ENCODE peak calls at places on chromosomes 1 and 21, in nine cellular contexts. One of them, this sample, is unnamed.

GRCh38 chr1:225519166-225519863 is 91.5 kb upstream of the LBR start:
- DNase-seq in cardiac muscle cell: no peak
- DNase-seq in IMR-90: peak; percentile 28
- DNase-seq in astrocyte of the cerebellum: no peak
- DNase-seq in psoas muscle: no peak
- DNase-seq in pancreas: no peak
- DNase-seq in thoracic aorta: no peak
- DNase-seq in Panc1: no peak
- DNase-seq in fibroblast of lung: peak; percentile 9
- DNase-seq in this sample: no peak

GRCh38 chr1:33152685-33153432 is 29.0 kb downstream of the TRIM62 start:
- DNase-seq in astrocyte of the cerebellum: no peak
- DNase-seq in cardiac muscle cell: no peak
- DNase-seq in psoas muscle: peak; percentile 92
- DNase-seq in fibroblast of lung: no peak
- DNase-seq in IMR-90: no peak
- DNase-seq in thoracic aorta: peak; percentile 37
- DNase-seq in pancreas: no peak
- DNase-seq in Panc1: no peak
- DNase-seq in this sample: no peak

GRCh38 chr1:14971201-14971600 is 182.3 kb upstream of the TMEM51 start:
- DNase-seq in cardiac muscle cell: no peak
- DNase-seq in thoracic aorta: no peak
- DNase-seq in IMR-90: no peak
- DNase-seq in astrocyte of the cerebellum: no peak
- DNase-seq in Panc1: no peak
- DNase-seq in psoas muscle: no peak
- DNase-seq in pancreas: no peak
- DNase-seq in fibroblast of lung: no peak
- DNase-seq in this sample: no peak

GRCh38 chr1:107138767-107139445 is 1.9 kb upstream of the NTNG1 start:
- DNase-seq in astrocyte of the cerebellum: no peak
- DNase-seq in thoracic aorta: no peak
- DNase-seq in pancreas: no peak
- DNase-seq in fibroblast of lung: peak; percentile 79
- DNase-seq in IMR-90: peak; percentile 13
- DNase-seq in psoas muscle: no peak
- DNase-seq in Panc1: no peak
- DNase-seq in cardiac muscle cell: no peak
- DNase-seq in this sample: no peak

GRCh38 chr1:21931171-21932093 is 5.7 kb downstream of the HSPG2 start:
- DNase-seq in IMR-90: peak; percentile 88
- DNase-seq in fibroblast of lung: peak; percentile 95
- DNase-seq in psoas muscle: peak; percentile 83
- DNase-seq in pancreas: peak; percentile 71
- DNase-seq in astrocyte of the cerebellum: peak; percentile 43
- DNase-seq in Panc1: no peak
- DNase-seq in cardiac muscle cell: peak; percentile 64
- DNase-seq in thoracic aorta: no peak
- DNase-seq in this sample: peak; percentile 85

GRCh38 chr21:16468191-16468590 is 738.4 kb downstream of the USP25 start:
- DNase-seq in cardiac muscle cell: no peak
- DNase-seq in Panc1: no peak
- DNase-seq in pancreas: no peak
- DNase-seq in fibroblast of lung: peak; percentile 22
- DNase-seq in psoas muscle: no peak
- DNase-seq in thoracic aorta: no peak
- DNase-seq in astrocyte of the cerebellum: no peak
- DNase-seq in IMR-90: peak; percentile 31
- DNase-seq in this sample: peak; percentile 23

GRCh38 chr1:115713906-115714305 is 54.6 kb downstream of the CASQ2 start:
- DNase-seq in cardiac muscle cell: no peak
- DNase-seq in pancreas: no peak
- DNase-seq in psoas muscle: no peak
- DNase-seq in thoracic aorta: no peak
- DNase-seq in fibroblast of lung: no peak
- DNase-seq in IMR-90: no peak
- DNase-seq in Panc1: no peak
- DNase-seq in astrocyte of the cerebellum: no peak
- DNase-seq in this sample: no peak

GRCh38 chr1:44676484-44677200 is 2.1 kb downstream of the ARMH1 start:
- DNase-seq in fibroblast of lung: peak; percentile 56
- DNase-seq in astrocyte of the cerebellum: no peak
- DNase-seq in pancreas: no peak
- DNase-seq in thoracic aorta: no peak
- DNase-seq in psoas muscle: no peak
- DNase-seq in Panc1: no peak
- DNase-seq in cardiac muscle cell: no peak
- DNase-seq in IMR-90: peak; percentile 77
- DNase-seq in this sample: peak; percentile 23

GRCh38 chr21:19340303-19340702 is 936.7 kb upstream of the TMPRSS15 start:
- DNase-seq in cardiac muscle cell: no peak
- DNase-seq in astrocyte of the cerebellum: no peak
- DNase-seq in Panc1: no peak
- DNase-seq in thoracic aorta: no peak
- DNase-seq in psoas muscle: no peak
- DNase-seq in IMR-90: no peak
- DNase-seq in pancreas: no peak
- DNase-seq in fibroblast of lung: no peak
- DNase-seq in this sample: no peak

GRCh38 chr1:158005249-158005648 is 11.8 kb downstream of the KIRREL1 start:
- DNase-seq in astrocyte of the cerebellum: no peak
- DNase-seq in psoas muscle: no peak
- DNase-seq in Panc1: no peak
- DNase-seq in fibroblast of lung: no peak
- DNase-seq in IMR-90: no peak
- DNase-seq in pancreas: no peak
- DNase-seq in thoracic aorta: no peak
- DNase-seq in cardiac muscle cell: no peak
- DNase-seq in this sample: no peak

GRCh38 chr1:61157420-61157987 is 75.1 kb downstream of the NFIA start:
- DNase-seq in fibroblast of lung: peak; percentile 96
- DNase-seq in psoas muscle: no peak
- DNase-seq in cardiac muscle cell: peak; percentile 52
- DNase-seq in astrocyte of the cerebellum: peak; percentile 96
- DNase-seq in pancreas: no peak
- DNase-seq in IMR-90: peak; percentile 66
- DNase-seq in Panc1: no peak
- DNase-seq in thoracic aorta: no peak
- DNase-seq in this sample: peak; percentile 78

GRCh38 chr1:68051475-68051874 is 1.0 kb upstream of the DIRAS3 start:
- DNase-seq in fibroblast of lung: peak; percentile 79
- DNase-seq in psoas muscle: peak; percentile 54
- DNase-seq in Panc1: no peak
- DNase-seq in IMR-90: peak; percentile 68
- DNase-seq in thoracic aorta: no peak
- DNase-seq in cardiac muscle cell: peak; percentile 78
- DNase-seq in pancreas: peak; percentile 69
- DNase-seq in astrocyte of the cerebellum: peak; percentile 45
- DNase-seq in this sample: peak; percentile 49

GRCh38 chr1:77716065-77716464 is 33.6 kb upstream of the ZZZ3 start:
- DNase-seq in psoas muscle: no peak
- DNase-seq in fibroblast of lung: no peak
- DNase-seq in Panc1: no peak
- DNase-seq in astrocyte of the cerebellum: no peak
- DNase-seq in thoracic aorta: no peak
- DNase-seq in pancreas: no peak
- DNase-seq in cardiac muscle cell: no peak
- DNase-seq in IMR-90: no peak
- DNase-seq in this sample: no peak

GRCh38 chr21:34845521-34846213 is 176.9 kb downstream of the CLIC6 start:
- DNase-seq in IMR-90: peak; percentile 90
- DNase-seq in pancreas: no peak
- DNase-seq in cardiac muscle cell: no peak
- DNase-seq in psoas muscle: no peak
- DNase-seq in astrocyte of the cerebellum: peak; percentile 93
- DNase-seq in thoracic aorta: no peak
- DNase-seq in fibroblast of lung: peak; percentile 95
- DNase-seq in Panc1: peak; percentile 27
- DNase-seq in this sample: no peak

GRCh38 chr1:238672262-238672661 is 714.1 kb upstream of the CHRM3 start:
- DNase-seq in astrocyte of the cerebellum: no peak
- DNase-seq in Panc1: no peak
- DNase-seq in cardiac muscle cell: peak; percentile 58
- DNase-seq in fibroblast of lung: peak; percentile 12
- DNase-seq in IMR-90: no peak
- DNase-seq in psoas muscle: no peak
- DNase-seq in pancreas: no peak
- DNase-seq in thoracic aorta: no peak
- DNase-seq in this sample: no peak

GRCh38 chr21:41025057-41025390 is 142.9 kb upstream of the BACE2 start:
- DNase-seq in IMR-90: no peak
- DNase-seq in fibroblast of lung: no peak
- DNase-seq in cardiac muscle cell: no peak
- DNase-seq in astrocyte of the cerebellum: no peak
- DNase-seq in thoracic aorta: no peak
- DNase-seq in Panc1: no peak
- DNase-seq in pancreas: no peak
- DNase-seq in psoas muscle: no peak
- DNase-seq in this sample: no peak

GRCh38 chr1:115067460-115067859 is 21.8 kb downstream of the TSPAN2 start:
- DNase-seq in IMR-90: peak; percentile 16
- DNase-seq in Panc1: no peak
- DNase-seq in fibroblast of lung: peak; percentile 93
- DNase-seq in thoracic aorta: no peak
- DNase-seq in psoas muscle: no peak
- DNase-seq in cardiac muscle cell: no peak
- DNase-seq in astrocyte of the cerebellum: peak; percentile 79
- DNase-seq in pancreas: no peak
- DNase-seq in this sample: no peak

GRCh38 chr1:164588388-164589341 is 29.7 kb downstream of the PBX1 start:
- DNase-seq in psoas muscle: peak; percentile 81
- DNase-seq in Panc1: no peak
- DNase-seq in thoracic aorta: no peak
- DNase-seq in pancreas: peak; percentile 51
- DNase-seq in fibroblast of lung: peak; percentile 88
- DNase-seq in IMR-90: peak; percentile 77
- DNase-seq in cardiac muscle cell: peak; percentile 79
- DNase-seq in astrocyte of the cerebellum: peak; percentile 72
- DNase-seq in this sample: no peak

GRCh38 chr1:109191377-109191776 is 22.3 kb upstream of the SARS1 start:
- DNase-seq in psoas muscle: no peak
- DNase-seq in astrocyte of the cerebellum: no peak
- DNase-seq in thoracic aorta: no peak
- DNase-seq in Panc1: no peak
- DNase-seq in fibroblast of lung: no peak
- DNase-seq in IMR-90: no peak
- DNase-seq in pancreas: no peak
- DNase-seq in cardiac muscle cell: no peak
- DNase-seq in this sample: no peak
- TF ChIP-seq CTCF in psoas muscle: no peak
- TF ChIP-seq CTCF in astrocyte of the cerebellum: no peak
- TF ChIP-seq CTCF in thoracic aorta: no peak
- TF ChIP-seq CTCF in Panc1: no peak
- TF ChIP-seq CTCF in fibroblast of lung: peak; percentile 4
- TF ChIP-seq CTCF in IMR-90: no peak
- TF ChIP-seq CTCF in pancreas: no peak
- TF ChIP-seq CTCF in cardiac muscle cell: no peak
- TF ChIP-seq CTCF in this sample: no peak

GRCh38 chr1:41381691-41382530 is 20.7 kb downstream of the FOXO6 start:
- DNase-seq in cardiac muscle cell: peak; percentile 49
- DNase-seq in fibroblast of lung: peak; percentile 25
- DNase-seq in pancreas: peak; percentile 62
- DNase-seq in psoas muscle: peak; percentile 67
- DNase-seq in astrocyte of the cerebellum: no peak
- DNase-seq in Panc1: no peak
- DNase-seq in thoracic aorta: no peak
- DNase-seq in IMR-90: no peak
- DNase-seq in this sample: peak; percentile 14
- H3K4me3 ChIP-seq in cardiac muscle cell: no peak overlapping the region
- H3K4me3 ChIP-seq in fibroblast of lung: peak overlapping the region; percentile 48
- H3K4me3 ChIP-seq in pancreas: peak overlapping the region; percentile 48
- H3K4me3 ChIP-seq in psoas muscle: peak overlapping the region; percentile 64
- H3K4me3 ChIP-seq in astrocyte of the cerebellum: peak overlapping the region; percentile 24
- H3K4me3 ChIP-seq in Panc1: peak overlapping the region; percentile 55
- H3K4me3 ChIP-seq in thoracic aorta: peak overlapping the region; percentile 85
- H3K4me3 ChIP-seq in IMR-90: peak overlapping the region; percentile 39
- H3K4me3 ChIP-seq in this sample: peak overlapping the region; percentile 60

GRCh38 chr1:160542303-160542945 is 19.4 kb upstream of the SLAMF6 start:
- DNase-seq in Panc1: no peak
- DNase-seq in psoas muscle: no peak
- DNase-seq in IMR-90: no peak
- DNase-seq in fibroblast of lung: no peak
- DNase-seq in pancreas: no peak
- DNase-seq in thoracic aorta: no peak
- DNase-seq in cardiac muscle cell: no peak
- DNase-seq in astrocyte of the cerebellum: no peak
- DNase-seq in this sample: no peak

GRCh38 chr1:160546942-160547341 is 23.9 kb upstream of the SLAMF6 start:
- DNase-seq in cardiac muscle cell: no peak
- DNase-seq in pancreas: no peak
- DNase-seq in psoas muscle: no peak
- DNase-seq in thoracic aorta: no peak
- DNase-seq in astrocyte of the cerebellum: no peak
- DNase-seq in Panc1: no peak
- DNase-seq in fibroblast of lung: no peak
- DNase-seq in IMR-90: no peak
- DNase-seq in this sample: no peak

GRCh38 chr1:160541622-160542302 is 18.7 kb upstream of the SLAMF6 start:
- DNase-seq in thoracic aorta: no peak
- DNase-seq in astrocyte of the cerebellum: no peak
- DNase-seq in cardiac muscle cell: no peak
- DNase-seq in Panc1: no peak
- DNase-seq in fibroblast of lung: no peak
- DNase-seq in psoas muscle: no peak
- DNase-seq in pancreas: no peak
- DNase-seq in IMR-90: no peak
- DNase-seq in this sample: no peak

GRCh38 chr1:160547371-160547901 is 24.4 kb upstream of the SLAMF6 start:
- DNase-seq in astrocyte of the cerebellum: no peak
- DNase-seq in thoracic aorta: no peak
- DNase-seq in cardiac muscle cell: no peak
- DNase-seq in IMR-90: no peak
- DNase-seq in psoas muscle: no peak
- DNase-seq in fibroblast of lung: no peak
- DNase-seq in pancreas: no peak
- DNase-seq in Panc1: no peak
- DNase-seq in this sample: no peak

DNA sequence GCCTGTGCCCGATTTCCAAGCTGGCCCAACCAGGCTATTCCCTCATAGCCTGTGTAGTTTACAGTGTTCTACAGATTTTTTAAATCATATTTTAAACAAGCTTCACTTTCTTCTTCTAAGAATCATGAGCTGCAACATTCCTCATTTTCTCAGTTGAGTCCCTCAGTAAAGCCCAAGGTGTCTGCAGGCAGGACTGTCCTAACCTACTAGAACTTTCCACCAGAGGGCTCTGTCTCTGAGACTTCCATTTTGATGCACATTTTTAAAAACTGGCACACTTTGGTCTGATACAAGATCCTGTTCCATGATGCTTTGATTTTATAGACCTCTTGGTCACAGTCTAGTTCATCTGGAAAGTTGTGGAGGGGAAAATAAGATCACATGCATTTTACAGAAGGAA is 21.6 kb upstream of the SLAMF6 start:
- DNase-seq in thoracic aorta: no peak
- DNase-seq in Panc1: no peak
- DNase-seq in pancreas: no peak
- DNase-seq in psoas muscle: no peak
- DNase-seq in astrocyte of the cerebellum: no peak
- DNase-seq in fibroblast of lung: no peak
- DNase-seq in IMR-90: peak; percentile 10
- DNase-seq in cardiac muscle cell: no peak
- DNase-seq in this sample: no peak
- TF ChIP-seq CTCF in thoracic aorta: no peak
- TF ChIP-seq CTCF in Panc1: peak; percentile 64
- TF ChIP-seq CTCF in pancreas: no peak
- TF ChIP-seq CTCF in psoas muscle: no peak
- TF ChIP-seq CTCF in astrocyte of the cerebellum: peak; percentile 44
- TF ChIP-seq CTCF in fibroblast of lung: peak; percentile 12
- TF ChIP-seq CTCF in IMR-90: peak; percentile 24
- TF ChIP-seq CTCF in cardiac muscle cell: peak; percentile 53
- TF ChIP-seq CTCF in this sample: peak; percentile 37

GRCh38 chr1:20551945-20552727 is at the start of gene FAM43B:
- DNase-seq in pancreas: peak; percentile 37
- DNase-seq in thoracic aorta: no peak
- DNase-seq in Panc1: no peak
- DNase-seq in astrocyte of the cerebellum: no peak
- DNase-seq in psoas muscle: peak; percentile 83
- DNase-seq in fibroblast of lung: peak; percentile 58
- DNase-seq in cardiac muscle cell: peak; percentile 90
- DNase-seq in IMR-90: no peak
- DNase-seq in this sample: no peak
- H3K4me3 ChIP-seq in pancreas: peak within 1 kb of the TSS; percentile 26
- H3K4me3 ChIP-seq in thoracic aorta: peak within 1 kb of the TSS; percentile 45
- H3K4me3 ChIP-seq in Panc1: peak within 1 kb of the TSS; percentile 46
- H3K4me3 ChIP-seq in astrocyte of the cerebellum: peak within 1 kb of the TSS; percentile 24
- H3K4me3 ChIP-seq in psoas muscle: peak within 1 kb of the TSS; percentile 52
- H3K4me3 ChIP-seq in fibroblast of lung: no peak within 1 kb of the TSS
- H3K4me3 ChIP-seq in cardiac muscle cell: peak within 1 kb of the TSS; percentile 36
- H3K4me3 ChIP-seq in IMR-90: no peak within 1 kb of the TSS
- H3K4me3 ChIP-seq in this sample: peak within 1 kb of the TSS; percentile 31